ENCODE peak calls at places on chromosomes 4 and X, in six cellular contexts. S, D, Z, P, L and V are unnamed samples.

GRCh38 chr4:25190407-25190806 is 30.2 kb upstream of the SEPSECS start:
- DNase-seq in S (no peak), D (no peak), L (no peak), P (no peak), Z (no peak), V (no peak)

GRCh38 chr4:96652821-96653220 is 812.9 kb downstream of the PDHA2 start:
- DNase-seq in D (no peak), P (no peak), Z (no peak), L (no peak), S (no peak), V (no peak)

GRCh38 chr4:170001688-170002267 is 24.4 kb downstream of the MFAP3L start:
- DNase-seq in D (no peak), Z (no peak), L (no peak), S (no peak), P (no peak), V (no peak)

GRCh38 chr4:105923507-105924238 is 28.4 kb downstream of the NPNT start:
- DNase-seq in Z (no peak), P (no peak), S (no peak), D (no peak), L (no peak), V (peak)

GRCh38 chr4:26150948-26151347 is 169.9 kb upstream of the RBPJ start:
- DNase-seq in P (no peak), L (no peak), Z (no peak), S (no peak), D (peak), V (no peak)

GRCh38 chrX:106170318-106170717 is 2.2 kb downstream of the PWWP3B start:
- DNase-seq in P (no peak), D (peak), Z (no peak), S (no peak), L (no peak), V (peak)

GRCh38 chr4:129129143-129129542 is 33.2 kb downstream of the C4orf33 start:
- DNase-seq in L (no peak), D (no peak), P (no peak), Z (no peak), S (no peak), V (no peak)

GRCh38 chr4:20085156-20085555 is 166.5 kb upstream of the SLIT2 start:
- DNase-seq in L (no peak), P (no peak), S (no peak), Z (no peak), D (no peak), V (no peak)